ENCODE peak calls at places on chromosome 7, in seven cellular contexts. D, W, Z, S, H, O and C are unnamed samples.

GRCh38 chr7:7761974-7762769 is 43.8 kb upstream of the RPA3 start:
- DNase-seq in D (no peak), W (peak; percentile 60), S (no peak), O (peak; percentile 72), H (no peak), Z (no peak), C (no peak)

GRCh38 chr7:8201846-8202441 is 60.0 kb downstream of the ICA1 start:
- DNase-seq in W (no peak), H (no peak), Z (no peak), O (no peak), D (no peak), S (no peak), C (no peak)

GRCh38 chr7:29194206-29194593 is 375 bp upstream of the CHN2 start:
- DNase-seq in W (no peak), Z (peak; percentile 48), H (no peak), D (peak; percentile 62), S (no peak), O (no peak), C (peak; percentile 18)

GRCh38 chr7:57204411-57204811 is 72.2 kb upstream of the ZNF479 start:
- DNase-seq in W (no peak), H (no peak), Z (no peak), D (no peak), S (no peak), O (no peak), C (no peak)

GRCh38 chr7:7996568-7996967 is 28.0 kb downstream of the GLCCI1 start:
- DNase-seq in H (peak; percentile 63), W (no peak), D (peak; percentile 27), O (no peak), S (no peak), Z (no peak), C (no peak)

GRCh38 chr7:43377196-43377935 is 205.5 kb upstream of the STK17A start:
- DNase-seq in H (no peak), D (no peak), S (no peak), O (no peak), Z (no peak), W (peak; percentile 4), C (no peak)

GRCh38 chr7:73737491-73738219 is 947 bp downstream of the ABHD11 start:
- DNase-seq in O (no peak), S (no peak), Z (no peak), D (no peak), W (no peak), H (no peak), C (no peak)

GRCh38 chr7:121504478-121504877 is 108.4 kb upstream of the FAM3C start:
- DNase-seq in S (no peak), O (peak; percentile 85), Z (no peak), H (no peak), W (peak; percentile 93), D (no peak), C (no peak)

GRCh38 chr7:125061-125471 is 67.3 kb upstream of the FAM20C start:
- DNase-seq in Z (no peak), W (no peak), D (no peak), H (no peak), O (no peak), S (no peak), C (no peak)

GRCh38 chr7:116239434-116239833 is 29.1 kb downstream of the TES start:
- DNase-seq in W (no peak), Z (no peak), D (no peak), H (no peak), S (no peak), O (no peak), C (no peak)

GRCh38 chr7:140017034-140017433 is 45.7 kb downstream of the PARP12 start:
- DNase-seq in H (no peak), W (no peak), D (no peak), O (no peak), S (no peak), Z (no peak), C (no peak)

GRCh38 chr7:111138196-111138569 is 47.3 kb downstream of the LRRN3 start:
- DNase-seq in O (peak; percentile 81), W (peak; percentile 35), H (peak; percentile 35), S (peak; percentile 1), Z (no peak), D (no peak), C (no peak)

GRCh38 chr7:91050677-91051076 is 213.6 kb upstream of the FZD1 start:
- DNase-seq in S (no peak), H (no peak), O (no peak), Z (no peak), D (no peak), W (peak; percentile 16), C (no peak)

GRCh38 chr7:124718032-124718766 is 47.4 kb downstream of the GPR37 start:
- DNase-seq in S (no peak), D (peak; percentile 19), O (peak; percentile 13), W (no peak), H (no peak), Z (no peak), C (no peak)

GRCh38 chr7:220151-220841 is 27.9 kb downstream of the FAM20C start:
- DNase-seq in D (peak; percentile 81), O (peak; percentile 34), S (no peak), Z (no peak), H (peak; percentile 61), W (no peak), C (no peak)

GRCh38 chr7:55538538-55538937 is 33.8 kb downstream of the VOPP1 start:
- DNase-seq in W (peak; percentile 86), D (no peak), Z (no peak), S (no peak), H (no peak), O (peak; percentile 95), C (no peak)

GRCh38 chr7:17721736-17722285 is 218.5 kb downstream of the SNX13 start:
- DNase-seq in D (no peak), O (no peak), Z (no peak), W (no peak), S (no peak), H (no peak), C (no peak)